ENCODE peak calls at places on chromosomes 3 and 15, in nine cellular contexts. J is pancreas; T is H1; E is WERI-Rb-1; A is CD4-positive, alpha-beta memory T cell; P is astrocyte; G is lower lobe of right lung; L is adrenal gland; C is uterus. Q is an unnamed sample.

GRCh38 chr3:31232049-31233040 is 300.4 kb upstream of the STT3B start:
- DNase-seq in J (peak), T (no peak), E (no peak), A (no peak), P (peak), G (no peak), L (peak), C (no peak), Q (no peak)

GRCh38 chr3:125431912-125432587 is 56.9 kb upstream of the ZNF148 start:
- DNase-seq in J (no peak), T (no peak), E (no peak), A (no peak), P (peak), G (no peak), L (no peak), C (no peak), Q (no peak)

GRCh38 chr3:31423522-31423921 is 109.2 kb upstream of the STT3B start:
- DNase-seq in J (no peak), T (no peak), E (peak), A (no peak), P (peak), G (no peak), L (peak), C (no peak), Q (no peak)

GRCh38 chr15:77144028-77144427 is 73.1 kb upstream of the TSPAN3 start:
- DNase-seq in J (no peak), T (no peak), E (no peak), A (no peak), P (peak), G (no peak), L (peak), C (no peak), Q (no peak)

GRCh38 chr3:46907271-46907670 is 29.8 kb downstream of the PTH1R start:
- DNase-seq in J (no peak), T (no peak), E (no peak), A (no peak), P (no peak), G (peak), L (no peak), C (no peak), Q (no peak)

GRCh38 chr3:123336001-123336400 is 112.9 kb downstream of the ADCY5 start:
- DNase-seq in J (no peak), T (no peak), E (no peak), A (no peak), P (no peak), G (no peak), L (no peak), C (no peak), Q (no peak)

GRCh38 chr3:33440578-33441321 is 545 bp upstream of the UBP1 start:
- DNase-seq in J (peak), T (peak), E (peak), A (peak), P (peak), G (peak), L (peak), C (peak), Q (peak)

GRCh38 chr3:127423856-127424765 is 136.3 kb upstream of the PRR20G start:
- DNase-seq in J (no peak), T (no peak), E (no peak), A (no peak), P (no peak), G (no peak), L (no peak), C (no peak), Q (no peak)

GRCh38 chr3:151818361-151818760 is 4.4 kb downstream of the AADAC start:
- DNase-seq in J (peak), T (no peak), E (no peak), A (no peak), P (no peak), G (no peak), L (no peak), C (no peak), Q (no peak)

GRCh38 chr3:19254189-19254588 is 105.9 kb downstream of the KCNH8 start:
- DNase-seq in J (no peak), T (no peak), E (no peak), A (no peak), P (no peak), G (no peak), L (no peak), C (no peak), Q (no peak)

GRCh38 chr3:190076601-190077444 is 43.9 kb downstream of the P3H2 start:
- DNase-seq in J (peak), T (peak), E (no peak), A (no peak), P (peak), G (no peak), L (peak), C (peak), Q (peak)

GRCh38 chr3:8625991-8626390 is 18.6 kb downstream of the SSUH2 start:
- DNase-seq in J (no peak), T (no peak), E (no peak), A (no peak), P (peak), G (no peak), L (no peak), C (no peak), Q (no peak)

GRCh38 chr3:116929534-116930222 is 220.1 kb downstream of the TUSC7 start:
- DNase-seq in J (no peak), T (no peak), E (no peak), A (no peak), P (no peak), G (no peak), L (no peak), C (no peak), Q (no peak)

GRCh38 chr3:87145553-87145952 is 81.6 kb upstream of the CHMP2B start:
- DNase-seq in J (no peak), T (peak), E (peak), A (no peak), P (no peak), G (no peak), L (no peak), C (no peak), Q (no peak)

GRCh38 chr3:34374521-34374920 is 576.1 kb downstream of the PDCD6IP start:
- DNase-seq in J (no peak), T (no peak), E (no peak), A (no peak), P (no peak), G (no peak), L (no peak), C (no peak), Q (no peak)

GRCh38 chr15:91100561-91101355 is 701 bp downstream of the SV2B start:
- DNase-seq in J (no peak), T (no peak), E (no peak), A (no peak), P (no peak), G (no peak), L (no peak), C (no peak), Q (no peak)

GRCh38 chr15:39774688-39775267 is 7.9 kb downstream of the FSIP1 start:
- DNase-seq in J (no peak), T (no peak), E (peak), A (peak), P (no peak), G (no peak), L (no peak), C (no peak), Q (no peak)

GRCh38 chr15:40238927-40239591 is at the start of gene PAK6:
- DNase-seq in J (peak), T (peak), E (peak), A (no peak), P (peak), G (peak), L (peak), C (peak), Q (no peak)

GRCh38 chr3:31472479-31473390 is 60.0 kb upstream of the STT3B start:
- DNase-seq in J (no peak), T (no peak), E (no peak), A (peak), P (peak), G (no peak), L (no peak), C (no peak), Q (no peak)

GRCh38 chr3:58495101-58495500 is 3.2 kb downstream of the KCTD6 start:
- DNase-seq in J (no peak), T (no peak), E (no peak), A (no peak), P (peak), G (no peak), L (no peak), C (no peak), Q (no peak)

GRCh38 chr3:34263014-34263714 is 464.7 kb downstream of the PDCD6IP start:
- DNase-seq in J (no peak), T (no peak), E (no peak), A (no peak), P (no peak), G (no peak), L (no peak), C (no peak), Q (no peak)

GRCh38 chr15:41565702-41566101 is 6.7 kb downstream of the TYRO3 start:
- DNase-seq in J (no peak), T (no peak), E (no peak), A (no peak), P (no peak), G (no peak), L (no peak), C (no peak), Q (no peak)

GRCh38 chr3:47244531-47245100 is 38.0 kb downstream of the KIF9 start:
- DNase-seq in J (no peak), T (no peak), E (no peak), A (no peak), P (no peak), G (peak), L (no peak), C (no peak), Q (no peak)

GRCh38 chr3:194586839-194587238 is 46.4 kb downstream of the TMEM44 start:
- DNase-seq in J (no peak), T (no peak), E (no peak), A (no peak), P (peak), G (no peak), L (no peak), C (no peak), Q (no peak)

GRCh38 chr3:36874351-36874874 is 70.4 kb downstream of the TRANK1 start:
- DNase-seq in J (no peak), T (no peak), E (no peak), A (no peak), P (no peak), G (no peak), L (no peak), C (no peak), Q (no peak)

GRCh38 chr3:47399016-47399415 is 18.2 kb downstream of the PTPN23 start:
- DNase-seq in J (no peak), T (no peak), E (no peak), A (no peak), P (no peak), G (no peak), L (no peak), C (no peak), Q (no peak)

GRCh38 chr15:25670025-25670554 is 193.0 kb downstream of the ATP10A start:
- DNase-seq in J (no peak), T (peak), E (peak), A (no peak), P (peak), G (no peak), L (peak), C (peak), Q (no peak)

GRCh38 chr3:153601422-153601853 is 439.4 kb downstream of the RAP2B start:
- DNase-seq in J (no peak), T (no peak), E (peak), A (no peak), P (no peak), G (no peak), L (no peak), C (no peak), Q (no peak)

GRCh38 chr3:57029924-57030323 is 30.5 kb upstream of the SPATA12 start:
- DNase-seq in J (no peak), T (no peak), E (no peak), A (no peak), P (no peak), G (no peak), L (peak), C (no peak), Q (no peak)

GRCh38 chr15:70799667-70800450 is 36.5 kb upstream of the UACA start:
- DNase-seq in J (no peak), T (no peak), E (no peak), A (no peak), P (peak), G (no peak), L (peak), C (no peak), Q (no peak)

GRCh38 chr3:148748323-148748722 is 50.6 kb downstream of the AGTR1 start:
- DNase-seq in J (no peak), T (no peak), E (no peak), A (no peak), P (no peak), G (no peak), L (no peak), C (no peak), Q (no peak)
- H3K4me3 ChIP-seq in J (no peak), T (no peak), E (no peak), A (no peak), P (no peak), G (no peak), L (no peak), C (no peak), Q (no peak)

DNA sequence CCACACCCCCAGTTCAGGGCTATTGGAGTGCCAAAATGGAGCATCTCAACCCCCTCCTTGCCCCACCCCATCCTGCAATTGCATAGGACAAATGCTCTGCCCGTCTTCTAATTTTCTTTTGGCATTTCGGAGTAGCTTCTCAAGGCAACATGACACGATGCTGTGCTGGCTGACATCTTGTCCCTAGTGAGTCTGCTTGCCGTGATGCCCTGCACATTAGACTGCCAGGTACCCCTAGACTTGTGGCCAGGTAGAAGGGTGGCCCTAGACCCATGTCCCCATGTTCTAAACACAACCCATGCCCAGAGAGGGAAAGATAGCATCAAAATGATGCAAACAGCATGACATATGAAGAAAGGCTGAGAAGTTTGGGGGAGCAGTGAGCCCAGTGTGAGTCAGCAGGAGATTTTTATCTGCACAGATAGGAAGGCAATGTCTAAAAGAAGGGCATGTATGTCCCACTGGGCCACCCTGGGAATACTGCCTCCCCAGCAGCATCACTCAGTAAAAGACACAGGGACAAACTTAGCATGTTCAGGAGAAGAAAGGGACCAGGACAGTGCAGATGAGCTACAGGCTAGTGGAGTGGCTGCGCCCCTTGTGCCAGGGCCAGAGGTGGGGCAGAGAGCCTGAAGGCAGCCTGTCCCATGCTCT is 36.8 kb downstream of the CA12 start:
- DNase-seq in J (no peak), T (no peak), E (no peak), A (no peak), P (no peak), G (no peak), L (no peak), C (no peak), Q (no peak)
- H3K27ac ChIP-seq in J (no peak), T (no peak), E (no peak), A (no peak), P (no peak), G (no peak), L (no peak), C (no peak), Q (no peak)

DNA sequence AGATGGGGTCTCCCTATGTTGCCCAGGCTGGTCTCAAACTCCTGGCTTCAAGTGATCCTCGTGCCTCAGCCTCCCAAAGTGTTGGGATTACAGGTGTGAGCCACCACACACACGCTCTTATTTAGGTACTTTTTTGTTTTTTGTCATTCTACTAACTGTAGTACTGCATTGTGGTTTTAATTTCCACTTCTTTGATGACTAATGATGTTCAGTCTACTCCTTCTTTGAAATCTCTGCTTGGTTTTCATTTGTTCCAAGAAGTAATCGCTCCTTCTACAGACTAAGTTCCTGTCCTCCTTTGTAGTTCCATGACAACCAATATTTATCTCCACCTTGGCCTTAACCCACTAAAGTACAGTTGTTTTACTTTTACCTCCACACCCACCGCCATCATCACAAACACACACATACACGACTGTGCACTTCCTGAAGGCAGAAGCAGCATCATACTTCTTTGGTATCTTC is 529 bp upstream of the DLEC1 start:
- DNase-seq in J (no peak), T (no peak), E (no peak), A (peak), P (no peak), G (no peak), L (peak), C (no peak), Q (no peak)
- H3K4me3 ChIP-seq in J (no peak), T (no peak), E (no peak), A (peak), P (peak), G (peak), L (no peak), C (no peak), Q (peak)

GRCh38 chr15:57149196-57149595 is 227.1 kb upstream of the CGNL1 start:
- DNase-seq in J (no peak), T (no peak), E (no peak), A (no peak), P (peak), G (no peak), L (no peak), C (no peak), Q (no peak)
- H3K27ac ChIP-seq in J (no peak), T (no peak), E (no peak), A (no peak), P (no peak), G (no peak), L (no peak), C (no peak), Q (peak)

GRCh38 chr15:73605759-73606423 is 27.3 kb downstream of the NPTN start:
- DNase-seq in J (no peak), T (no peak), E (no peak), A (no peak), P (no peak), G (no peak), L (no peak), C (no peak), Q (no peak)

GRCh38 chr15:73602992-73603391 is 30.2 kb downstream of the NPTN start:
- DNase-seq in J (no peak), T (no peak), E (no peak), A (no peak), P (no peak), G (no peak), L (no peak), C (no peak), Q (no peak)

GRCh38 chr15:73601449-73602425 is 31.5 kb downstream of the NPTN start:
- DNase-seq in J (peak), T (no peak), E (peak), A (no peak), P (peak), G (no peak), L (peak), C (peak), Q (no peak)

GRCh38 chr15:73602444-73602843 is 30.7 kb downstream of the NPTN start:
- DNase-seq in J (no peak), T (no peak), E (no peak), A (no peak), P (no peak), G (no peak), L (no peak), C (no peak), Q (no peak)

DNA sequence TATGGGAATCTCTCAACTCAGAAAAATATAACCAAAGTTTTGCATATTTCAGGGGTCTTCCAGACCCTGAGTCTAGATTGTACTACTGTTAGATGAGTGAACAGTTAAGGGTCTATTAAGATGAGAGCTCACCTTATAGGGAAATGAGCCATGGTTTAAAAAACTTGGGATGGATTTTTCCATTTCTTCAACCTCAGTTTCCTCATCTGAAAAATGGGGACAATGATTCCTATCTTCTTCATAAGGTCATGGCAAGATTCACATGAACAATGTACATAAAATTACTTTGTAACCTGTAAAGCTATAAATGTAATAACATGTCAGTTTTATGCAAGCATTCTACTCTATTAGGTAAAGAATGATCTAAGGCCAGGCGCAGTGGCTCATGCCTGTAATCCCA is 28.7 kb downstream of the NPTN start:
- DNase-seq in J (no peak), T (no peak), E (no peak), A (no peak), P (no peak), G (no peak), L (no peak), C (no peak), Q (no peak)
- H3K4me3 ChIP-seq in J (no peak), T (no peak), E (no peak), A (no peak), P (no peak), G (no peak), L (no peak), C (no peak), Q (no peak)

GRCh38 chr15:63490345-63491034 is 13.9 kb upstream of the USP3 start:
- DNase-seq in J (no peak), T (no peak), E (peak), A (no peak), P (no peak), G (no peak), L (no peak), C (no peak), Q (no peak)
- H3K27ac ChIP-seq in J (no peak), T (no peak), E (peak), A (no peak), P (no peak), G (peak), L (no peak), C (no peak), Q (no peak)

DNA sequence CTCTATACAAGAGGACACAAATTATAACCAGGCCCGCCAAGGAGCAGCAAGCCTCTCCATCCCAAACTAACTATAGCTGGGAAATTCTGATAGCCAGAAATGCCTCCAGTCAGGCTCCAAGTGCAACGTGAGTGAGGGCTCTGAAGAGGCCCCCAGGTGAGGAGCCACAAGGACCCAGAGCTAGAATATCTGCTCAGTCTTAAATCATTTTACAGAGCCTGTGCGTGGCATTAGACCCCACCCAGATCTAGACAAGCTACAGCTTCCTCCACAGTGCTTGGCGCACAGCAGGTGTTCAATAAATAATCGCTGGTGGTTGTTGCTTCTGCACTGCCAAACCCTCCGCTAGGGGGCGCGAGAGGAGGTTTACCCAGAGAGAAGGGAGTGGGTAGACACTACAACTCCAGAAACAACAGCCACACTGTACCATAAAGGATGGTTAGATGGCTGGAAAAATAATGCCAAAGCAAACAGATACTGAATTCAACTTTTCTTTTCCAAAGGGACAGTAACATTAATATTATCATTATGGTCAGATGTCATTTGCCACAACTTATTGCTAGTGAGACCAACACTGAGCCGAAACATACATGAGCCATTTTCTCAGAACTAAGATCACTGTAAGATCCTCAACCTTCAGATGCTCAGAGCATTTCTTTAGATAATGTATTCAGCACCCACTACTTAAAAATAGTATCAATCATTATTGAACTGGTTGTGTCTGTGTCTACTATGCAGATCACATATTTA is 44.5 kb downstream of the ZIC4 start:
- DNase-seq in J (no peak), T (no peak), E (peak), A (no peak), P (no peak), G (no peak), L (no peak), C (no peak), Q (no peak)
- H3K4me3 ChIP-seq in J (no peak), T (peak), E (no peak), A (no peak), P (peak), G (no peak), L (no peak), C (no peak), Q (no peak)

GRCh38 chr15:49085696-49086459 is 39.6 kb upstream of the SECISBP2L start:
- DNase-seq in J (no peak), T (no peak), E (no peak), A (no peak), P (no peak), G (no peak), L (no peak), C (no peak), Q (no peak)
- H3K27ac ChIP-seq in J (no peak), T (no peak), E (no peak), A (no peak), P (no peak), G (no peak), L (no peak), C (no peak), Q (no peak)

GRCh38 chr3:184564685-184565385 is 3.2 kb downstream of the EPHB3 start:
- DNase-seq in J (no peak), T (no peak), E (no peak), A (no peak), P (no peak), G (no peak), L (no peak), C (no peak), Q (no peak)
- H3K4me3 ChIP-seq in J (no peak), T (no peak), E (no peak), A (no peak), P (no peak), G (no peak), L (no peak), C (no peak), Q (no peak)

Q was measured in thoracic aorta.